ENCODE peak calls at places on chromosomes 4 and X, in seven cellular contexts. R is lower lobe of right lung; M is adrenal gland; A is CD4-positive, CD25-positive, alpha-beta regulatory T cell; X is IMR-90; L is tibial nerve; S is endothelial cell of umbilical vein. V is an unnamed sample.

GRCh38 chr4:35525192-35525978 is 718.9 kb downstream of the ARAP2 start:
- DNase-seq in X (no peak), M (no peak), A (no peak), R (no peak), L (no peak), S (no peak), V (no peak)

GRCh38 chr4:82525287-82525898 is 36.4 kb downstream of the TMEM150C start:
- DNase-seq in L (no peak), R (no peak), X (no peak), S (peak), M (no peak), A (no peak), V (no peak)

GRCh38 chrX:54171527-54171926 is 11.5 kb downstream of the FAM120C start:
- DNase-seq in R (no peak), X (no peak), A (no peak), S (no peak), L (no peak), M (no peak), V (no peak)

GRCh38 chr4:105139646-105140045 is 7.0 kb upstream of the TET2 start:
- DNase-seq in R (no peak), X (no peak), M (no peak), S (no peak), A (no peak), L (no peak), V (no peak)

GRCh38 chr4:47686294-47686872 is 151.5 kb downstream of the CORIN start:
- DNase-seq in S (peak), L (no peak), X (peak), M (peak), R (peak), A (peak), V (no peak)

GRCh38 chr4:173509031-173510001 is 20.7 kb downstream of the HAND2 start:
- DNase-seq in X (no peak), A (no peak), L (no peak), S (no peak), M (no peak), R (no peak), V (no peak)

GRCh38 chr4:82851902-82852750 is 38.8 kb downstream of the SEC31A start:
- DNase-seq in L (no peak), X (peak), A (peak), S (peak), R (no peak), M (no peak), V (no peak)

GRCh38 chr4:79823148-79823763 is 249.8 kb downstream of the ANTXR2 start:
- DNase-seq in R (no peak), M (no peak), S (no peak), L (no peak), X (peak), A (no peak), V (no peak)

GRCh38 chrX:140177821-140178220 is 212.5 kb upstream of the CXorf66 start:
- DNase-seq in R (no peak), L (no peak), S (no peak), M (no peak), X (no peak), A (no peak), V (no peak)

GRCh38 chrX:48498374-48498809 is 10.4 kb upstream of the PORCN start:
- DNase-seq in X (peak), S (peak), A (no peak), M (peak), R (no peak), L (no peak), V (no peak)

GRCh38 chr4:151472297-151472696 is 63.3 kb downstream of the FHIP1A start:
- DNase-seq in S (no peak), A (no peak), X (no peak), M (no peak), R (no peak), L (no peak), V (no peak)

GRCh38 chr4:2395038-2395437 is 23.4 kb downstream of the ZFYVE28 start:
- DNase-seq in L (no peak), M (no peak), A (no peak), X (peak), S (no peak), R (no peak), V (no peak)

GRCh38 chrX:1465261-1466231 is 12.8 kb upstream of the ASMTL start:
- DNase-seq in A (no peak), R (no peak), M (no peak), L (no peak), S (no peak), X (no peak), V (no peak)

GRCh38 chrX:8404443-8404842 is 60.2 kb upstream of the VCX3B start:
- DNase-seq in M (no peak), X (no peak), A (no peak), L (no peak), R (no peak), S (peak), V (no peak)

GRCh38 chrX:153491351-153492152 is 3.2 kb upstream of the BGN start:
- DNase-seq in M (no peak), R (no peak), S (no peak), L (no peak), A (no peak), X (no peak), V (no peak)

GRCh38 chrX:77436271-77436670 is 10.9 kb upstream of the FGF16 start:
- DNase-seq in X (no peak), A (no peak), R (no peak), L (no peak), S (no peak), M (no peak), V (no peak)

GRCh38 chr4:110636231-110636676 is 13.4 kb upstream of the PITX2 start:
- DNase-seq in X (no peak), L (no peak), R (no peak), A (no peak), S (no peak), M (no peak), V (no peak)

GRCh38 chrX:54049801-54050200 is 5.5 kb upstream of the PHF8 start:
- DNase-seq in S (no peak), A (no peak), X (no peak), L (no peak), M (no peak), R (no peak), V (no peak)

GRCh38 chrX:83022020-83022419 is 486.1 kb upstream of the POU3F4 start:
- DNase-seq in L (no peak), A (no peak), X (no peak), R (no peak), M (no peak), S (no peak), V (peak)

GRCh38 chrX:49754238-49754857 is 58.6 kb upstream of the PAGE1 start:
- DNase-seq in R (peak), L (no peak), S (peak), X (peak), M (peak), A (peak), V (no peak)

GRCh38 chr4:41120297-41121217 is 93.8 kb downstream of the APBB2 start:
- DNase-seq in X (peak), L (peak), A (no peak), R (peak), S (peak), M (peak), V (no peak)

GRCh38 chr4:121233982-121234381 is 69.9 kb upstream of the TNIP3 start:
- DNase-seq in X (no peak), A (no peak), S (no peak), L (no peak), R (no peak), M (no peak), V (no peak)

GRCh38 chr4:152784490-152785195 is 4.9 kb downstream of the ARFIP1 start:
- DNase-seq in A (no peak), M (no peak), S (no peak), L (no peak), X (peak), R (no peak), V (no peak)

GRCh38 chr4:131974730-131975129 is 1174.4 kb upstream of the PCDH10 start:
- DNase-seq in L (no peak), R (no peak), X (no peak), A (no peak), S (no peak), M (no peak), V (no peak)

GRCh38 chrX:46649421-46650260 is 76.1 kb downstream of the CHST7 start:
- DNase-seq in R (peak), X (peak), M (peak), L (no peak), A (no peak), S (peak), V (no peak)

GRCh38 chr4:7004331-7004730 is 38.8 kb upstream of the TADA2B start:
- DNase-seq in L (no peak), M (peak), R (no peak), X (no peak), S (no peak), A (no peak), V (peak)

GRCh38 chr4:117400039-117400835 is 314.9 kb upstream of the TRAM1L1 start:
- DNase-seq in A (no peak), L (no peak), R (no peak), M (no peak), X (peak), S (peak), V (no peak)

GRCh38 chrX:135087867-135088266 is 32.5 kb downstream of the ETDB start:
- DNase-seq in R (no peak), A (no peak), S (no peak), X (no peak), L (no peak), M (no peak), V (no peak)

GRCh38 chrX:96707829-96708228 is 23.2 kb downstream of the DIAPH2 start:
- DNase-seq in L (no peak), A (no peak), R (no peak), S (no peak), X (no peak), M (no peak), V (no peak)

GRCh38 chr4:85901500-85901899 is 426.6 kb downstream of the ARHGAP24 start:
- DNase-seq in S (no peak), X (peak), A (no peak), M (no peak), R (no peak), L (no peak), V (no peak)

GRCh38 chrX:124433186-124433585 is 86.8 kb downstream of the SH2D1A start:
- DNase-seq in L (no peak), S (no peak), R (no peak), M (no peak), X (no peak), A (no peak), V (no peak)

GRCh38 chr4:5051210-5051691 is at the start of gene STK32B:
- DNase-seq in A (no peak), L (peak), R (peak), S (peak), M (peak), X (peak), V (no peak)

GRCh38 chrX:44651347-44651746 is 108.7 kb upstream of the FUNDC1 start:
- DNase-seq in A (no peak), R (no peak), S (no peak), X (no peak), L (no peak), M (no peak), V (no peak)

GRCh38 chrX:134551365-134552095 is 91.6 kb downstream of the HPRT1 start:
- DNase-seq in A (no peak), R (no peak), L (no peak), X (peak), S (peak), M (no peak), V (no peak)

GRCh38 chr4:80221161-80221560 is 23.9 kb downstream of the PRDM8 start:
- DNase-seq in X (peak), L (no peak), R (no peak), M (no peak), A (no peak), S (no peak), V (no peak)

GRCh38 chr4:5662555-5662954 is 45.8 kb downstream of the EVC2 start:
- DNase-seq in A (no peak), R (no peak), X (no peak), S (no peak), L (no peak), M (no peak), V (no peak)

GRCh38 chr4:74397748-74398426 is 32.9 kb downstream of the EREG start:
- DNase-seq in S (peak), R (no peak), L (no peak), A (no peak), X (peak), M (no peak), V (no peak)
- H3K27ac ChIP-seq in S (no peak), R (peak), L (peak), A (peak), X (no peak), M (no peak), V (peak)

GRCh38 chr4:75924309-75924708 is 16.5 kb downstream of the NAAA start:
- DNase-seq in S (no peak), X (no peak), M (no peak), R (no peak), A (no peak), L (no peak), V (no peak)

GRCh38 chr4:75922588-75922987 is 18.2 kb downstream of the NAAA start:
- DNase-seq in L (no peak), R (no peak), M (no peak), A (no peak), X (no peak), S (no peak), V (no peak)

GRCh38 chr4:75919914-75920313 is 17.7 kb upstream of the PPEF2 start:
- DNase-seq in X (peak), A (no peak), L (no peak), S (no peak), R (no peak), M (peak), V (no peak)

GRCh38 chr4:75920327-75920726 is 18.1 kb upstream of the PPEF2 start:
- DNase-seq in A (no peak), M (no peak), L (no peak), S (no peak), X (no peak), R (no peak), V (no peak)

GRCh38 chr4:75921910-75922309 is 18.9 kb downstream of the NAAA start:
- DNase-seq in S (no peak), X (no peak), M (no peak), A (no peak), R (no peak), L (no peak), V (no peak)
- H3K27ac ChIP-seq in S (no peak), X (no peak), M (no peak), A (no peak), R (no peak), L (no peak), V (no peak)

DNA sequence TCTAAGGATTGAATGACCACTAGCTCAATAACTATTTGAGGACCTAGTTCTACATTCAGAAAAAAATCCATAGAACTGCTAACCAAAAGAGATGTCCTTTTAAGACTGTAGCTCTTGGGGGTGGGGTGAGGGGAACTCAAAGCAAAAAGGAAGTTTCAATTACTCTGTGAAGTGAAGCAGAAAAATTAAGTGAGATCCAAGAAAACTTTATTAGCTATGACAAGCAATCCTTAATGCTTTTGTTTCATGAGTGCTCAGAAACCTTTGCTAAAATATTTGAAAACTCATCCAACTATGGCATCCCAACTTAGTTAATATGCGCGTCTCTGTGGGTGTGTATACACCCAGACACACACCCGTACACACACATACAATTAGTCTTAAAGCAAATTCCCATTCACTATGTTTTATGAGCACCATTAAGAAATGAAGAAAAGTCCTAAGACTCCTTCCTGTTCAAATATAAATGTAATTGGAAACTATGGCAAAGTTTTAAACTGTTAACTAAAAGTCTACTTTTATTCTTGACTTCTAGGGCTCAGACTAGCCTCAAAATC is 44.5 kb downstream of the GPC4 start:
- DNase-seq in A (no peak), X (no peak), M (no peak), S (no peak), R (no peak), L (no peak), V (no peak)
- H3K27ac ChIP-seq in A (no peak), X (no peak), M (no peak), S (no peak), R (no peak), L (no peak), V (no peak)

GRCh38 chrX:131747173-131747572 is 203.3 kb downstream of the OR13H1 start:
- DNase-seq in M (peak), S (no peak), L (no peak), A (peak), X (peak), R (no peak), V (no peak)

DNA sequence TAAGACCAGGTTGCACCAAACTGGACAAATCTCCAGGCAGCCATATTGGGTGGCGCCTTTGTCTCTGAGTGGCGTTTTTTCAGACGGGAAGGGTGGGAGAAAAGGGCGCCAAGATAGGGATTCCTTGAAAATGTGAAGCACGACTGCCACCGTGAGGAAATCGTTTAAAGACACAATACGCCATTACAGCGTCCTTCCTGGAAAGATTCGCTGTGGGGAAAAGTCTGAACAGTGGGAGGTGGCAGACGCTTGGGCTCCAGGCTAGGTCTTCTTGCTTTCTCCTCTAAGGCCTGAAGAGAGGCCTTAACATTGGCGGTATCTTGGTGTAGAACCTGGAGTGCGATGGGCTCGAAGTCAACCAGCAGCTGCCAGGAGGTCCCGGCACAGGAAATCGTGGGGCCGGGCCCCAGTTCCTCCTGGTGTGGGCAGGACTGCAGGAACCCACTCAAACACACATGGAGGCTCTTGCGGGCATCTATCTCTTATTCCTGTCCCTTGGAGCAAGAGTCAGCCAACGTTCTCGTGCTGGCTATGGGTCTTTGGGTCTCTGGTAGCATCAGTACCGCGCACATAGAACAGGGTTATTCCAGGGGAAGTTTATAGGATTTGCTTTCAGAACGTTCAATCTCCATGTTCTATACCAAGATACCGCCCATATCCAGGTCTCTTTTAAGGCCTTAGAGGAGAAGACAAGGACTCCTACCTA is 208.8 kb downstream of the OR13H1 start:
- DNase-seq in L (no peak), X (peak), M (peak), A (peak), S (no peak), R (no peak), V (no peak)
- H3K27ac ChIP-seq in L (no peak), X (peak), M (no peak), A (peak), S (no peak), R (no peak), V (no peak)

GRCh38 chr4:70829015-70829414 is 10.7 kb downstream of the GRSF1 start:
- DNase-seq in X (no peak), M (no peak), R (no peak), S (no peak), L (no peak), A (no peak), V (no peak)
- H3K27ac ChIP-seq in X (no peak), M (no peak), R (no peak), S (no peak), L (no peak), A (no peak), V (no peak)

GRCh38 chr4:138259296-138259695 is 17.1 kb upstream of the SLC7A11 start:
- DNase-seq in A (no peak), R (no peak), M (no peak), S (no peak), L (no peak), X (no peak), V (peak)

GRCh38 chr4:138252551-138252950 is 10.4 kb upstream of the SLC7A11 start:
- DNase-seq in R (no peak), L (no peak), X (no peak), M (no peak), S (no peak), A (no peak), V (no peak)

GRCh38 chr4:138259801-138260200 is 17.7 kb upstream of the SLC7A11 start:
- DNase-seq in A (no peak), X (peak), M (no peak), R (no peak), L (no peak), S (peak), V (peak)

GRCh38 chr4:138256608-138257007 is 14.5 kb upstream of the SLC7A11 start:
- DNase-seq in M (no peak), X (no peak), R (no peak), L (no peak), S (no peak), A (no peak), V (no peak)

DNA sequence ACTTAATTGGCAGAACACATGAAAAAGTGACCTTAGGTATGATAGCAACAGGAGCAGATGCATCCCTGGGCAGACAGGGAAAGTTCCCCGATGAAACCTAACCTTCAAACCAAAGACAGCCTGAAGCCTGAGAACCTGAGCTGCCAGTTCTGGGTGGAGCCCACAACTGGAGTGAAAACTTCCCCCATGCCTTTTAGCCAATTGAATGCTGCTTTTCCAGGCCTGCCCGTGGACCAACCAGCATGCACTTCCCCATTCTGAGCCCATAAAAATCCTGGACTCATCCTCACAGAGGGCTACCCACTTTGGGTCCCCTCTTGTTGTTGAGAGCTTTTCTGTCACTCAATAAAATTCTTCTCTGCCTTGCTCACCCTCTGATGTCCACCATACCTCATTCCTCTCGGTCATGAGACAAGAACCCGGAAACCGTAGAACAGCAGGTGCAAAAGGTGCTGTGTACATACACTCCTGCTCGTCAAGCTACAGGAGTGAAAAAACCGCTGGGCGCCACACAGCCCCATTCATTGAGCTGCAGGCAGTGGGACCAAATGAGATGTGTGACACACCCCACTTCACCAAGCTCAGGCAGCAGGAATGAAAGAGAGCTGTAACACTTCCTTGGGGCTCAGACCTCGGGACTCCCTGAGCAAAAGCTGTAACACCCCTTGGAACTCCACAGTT is 13.9 kb upstream of the SLC7A11 start:
- DNase-seq in A (no peak), X (no peak), R (no peak), L (no peak), S (no peak), M (no peak), V (no peak)
- H3K27ac ChIP-seq in A (no peak), X (no peak), R (no peak), L (no peak), S (no peak), M (no peak), V (no peak)